ENCODE peak calls at places on chromosomes 7 and 10, in eight cellular contexts. S is hypothalamus, G is cardiac muscle cell, U is NCI-H226, Y is AG04450, Q is posterior cingulate gyrus, N is thyroid gland, W is hippocampal formation. R is an unnamed sample.

GRCh38 chr10:88477343-88478085 is 105.6 kb downstream of the RNLS start:
- DNase-seq in N (no peak), Q (no peak), G (no peak), W (no peak), Y (no peak), S (no peak), U (no peak), R (no peak)

GRCh38 chr10:119341236-119342016 is 134.1 kb downstream of the GRK5 start:
- DNase-seq in N (no peak), W (no peak), Q (no peak), S (no peak), Y (no peak), G (peak), U (peak), R (peak)

GRCh38 chr7:140533394-140533872 is 54.1 kb upstream of the MKRN1 start:
- DNase-seq in Y (no peak), U (no peak), Q (no peak), S (no peak), G (no peak), N (no peak), W (no peak), R (no peak)

GRCh38 chr10:3729397-3729796 is 55.6 kb downstream of the KLF6 start:
- DNase-seq in N (no peak), W (no peak), Q (no peak), U (no peak), S (no peak), G (no peak), Y (no peak), R (no peak)

GRCh38 chr10:34780818-34781380 is 34.2 kb downstream of the PARD3 start:
- DNase-seq in Y (no peak), N (no peak), Q (no peak), G (peak), U (no peak), S (no peak), W (no peak), R (peak)

GRCh38 chr10:7150349-7150748 is 260.5 kb downstream of the SFMBT2 start:
- DNase-seq in Y (no peak), G (no peak), W (no peak), S (no peak), U (no peak), N (no peak), Q (no peak), R (no peak)

GRCh38 chr7:75565129-75565528 is 73.0 kb downstream of the SPDYE5 start:
- DNase-seq in Y (peak), N (peak), U (peak), G (no peak), S (no peak), Q (no peak), W (no peak), R (peak)

GRCh38 chr7:74267756-74268565 is 13.8 kb upstream of the RFC2 start:
- DNase-seq in G (no peak), W (no peak), Y (no peak), S (no peak), Q (no peak), U (no peak), N (no peak), R (no peak)

GRCh38 chr7:2307690-2308107 is 6.5 kb downstream of the SNX8 start:
- DNase-seq in U (no peak), S (no peak), Y (no peak), W (no peak), Q (no peak), G (no peak), N (no peak), R (no peak)

GRCh38 chr7:128022631-128023532 is 8.4 kb downstream of the LRRC4 start:
- DNase-seq in S (no peak), Y (peak), Q (no peak), N (no peak), G (no peak), U (peak), W (no peak), R (no peak)

GRCh38 chr10:62463364-62463763 is 89.2 kb downstream of the ZNF365 start:
- DNase-seq in Q (no peak), G (no peak), Y (no peak), W (no peak), U (no peak), N (no peak), S (no peak), R (no peak)

GRCh38 chr7:36763084-36763807 is 39.0 kb upstream of the AOAH start:
- DNase-seq in G (peak), S (no peak), N (no peak), Q (no peak), W (no peak), U (no peak), Y (no peak), R (no peak)

GRCh38 chr7:41029072-41029492 is 673.8 kb downstream of the INHBA start:
- DNase-seq in G (no peak), U (peak), Y (peak), W (no peak), S (no peak), N (peak), Q (no peak), R (no peak)

GRCh38 chr7:57204411-57204811 is 72.2 kb upstream of the ZNF479 start:
- DNase-seq in U (no peak), N (no peak), Y (no peak), Q (no peak), W (no peak), S (no peak), G (no peak), R (no peak)

GRCh38 chr10:126387931-126388911 is at the start of gene ADAM12:
- DNase-seq in S (peak), N (peak), Y (no peak), W (peak), U (peak), Q (peak), G (peak), R (peak)

GRCh38 chr10:97159906-97160305 is 25.9 kb downstream of the SLIT1 start:
- DNase-seq in Q (no peak), Y (no peak), U (no peak), N (no peak), G (no peak), W (no peak), S (no peak), R (no peak)

GRCh38 chr10:7233259-7233991 is 177.4 kb downstream of the SFMBT2 start:
- DNase-seq in N (peak), W (no peak), Q (no peak), U (no peak), G (no peak), S (no peak), Y (no peak), R (no peak)

GRCh38 chr7:104553074-104553473 is 224.7 kb downstream of the LHFPL3 start:
- DNase-seq in W (no peak), Q (no peak), S (no peak), U (no peak), N (no peak), G (no peak), Y (no peak), R (no peak)

GRCh38 chr10:15311249-15311884 is 59.7 kb downstream of the FAM171A1 start:
- DNase-seq in Q (no peak), N (no peak), S (no peak), G (no peak), U (no peak), Y (no peak), W (no peak), R (no peak)

GRCh38 chr7:151083824-151084160 is 499 bp upstream of the TMUB1 start:
- DNase-seq in W (no peak), Q (no peak), N (no peak), G (no peak), Y (no peak), S (no peak), U (no peak), R (no peak)

GRCh38 chr7:76057813-76058145 is 9.9 kb downstream of the MDH2 start:
- DNase-seq in Y (no peak), W (no peak), S (no peak), G (no peak), U (no peak), N (no peak), Q (no peak), R (no peak)

GRCh38 chr7:133777701-133778100 is 349.4 kb upstream of the LRGUK start:
- DNase-seq in Y (no peak), W (no peak), S (no peak), U (no peak), G (no peak), N (no peak), Q (no peak), R (no peak)

GRCh38 chr7:55423277-55423711 is 58.2 kb downstream of the LANCL2 start:
- DNase-seq in U (peak), S (no peak), Q (no peak), Y (no peak), N (no peak), W (no peak), G (no peak), R (peak)

GRCh38 chr10:102150970-102151773 is 1.0 kb upstream of the NOLC1 start:
- DNase-seq in S (no peak), U (peak), Q (no peak), N (no peak), W (no peak), Y (no peak), G (no peak), R (peak)

GRCh38 chr10:98074315-98074911 is 44.0 kb upstream of the CRTAC1 start:
- DNase-seq in N (no peak), Y (no peak), S (no peak), W (no peak), U (peak), G (peak), Q (no peak), R (peak)

GRCh38 chr7:36070230-36070629 is 82.8 kb upstream of the EEPD1 start:
- DNase-seq in W (no peak), Y (no peak), G (no peak), N (no peak), S (no peak), U (no peak), Q (no peak), R (no peak)

GRCh38 chr7:4960363-4960762 is 1.4 kb upstream of the MMD2 start:
- DNase-seq in S (no peak), Y (no peak), Q (no peak), U (no peak), G (no peak), W (no peak), N (no peak), R (no peak)

GRCh38 chr10:97185326-97186058 is at the start of gene SLIT1:
- DNase-seq in Q (no peak), Y (no peak), N (peak), U (no peak), G (peak), S (peak), W (no peak), R (no peak)

GRCh38 chr7:128937271-128937646 is 468 bp upstream of the IRF5 start:
- DNase-seq in U (no peak), G (no peak), S (no peak), Q (no peak), Y (no peak), W (no peak), N (no peak), R (no peak)

GRCh38 chr10:6701289-6701688 is 121.2 kb upstream of the PRKCQ start:
- DNase-seq in W (no peak), G (no peak), Q (no peak), S (no peak), U (no peak), Y (no peak), N (peak), R (peak)

GRCh38 chr10:49001861-49002675 is 62.4 kb upstream of the LRRC18 start:
- DNase-seq in W (no peak), G (no peak), S (no peak), U (no peak), N (no peak), Y (no peak), Q (no peak), R (no peak)